ENCODE peak calls at places on chromosomes 12 and 14, in nine cellular contexts. H is coronary artery; S is NB4; F is astrocyte of the spinal cord; Z is psoas muscle; B is CD4-positive, CD25-positive, alpha-beta regulatory T cell; D is kidney; E is left ventricle myocardium inferior; C is CD8-positive, alpha-beta T cell. A is an unnamed sample.

GRCh38 chr14:94173885-94174621 is at the start of gene PPP4R4:
- DNase-seq in D (peak; percentile 94), C (peak; percentile 71), Z (peak; percentile 87), E (peak; percentile 83), F (peak; percentile 70), B (peak; percentile 79), S (peak; percentile 91), H (peak; percentile 77), A (peak; percentile 71)

GRCh38 chr14:76309572-76310551 is 66.1 kb upstream of the ESRRB start:
- DNase-seq in C (no peak), D (peak; percentile 78), Z (peak; percentile 68), E (peak; percentile 51), H (peak; percentile 58), B (no peak), S (no peak), F (no peak), A (no peak)

GRCh38 chr12:5081016-5081415 is 37.3 kb downstream of the KCNA5 start:
- DNase-seq in S (no peak), Z (peak; percentile 60), E (peak; percentile 33), B (no peak), F (no peak), C (no peak), H (no peak), D (no peak), A (no peak)

GRCh38 chr12:28130625-28131598 is 59.3 kb upstream of the CCDC91 start:
- DNase-seq in F (peak; percentile 99), D (no peak), B (no peak), H (peak; percentile 73), Z (no peak), C (no peak), S (peak; percentile 54), E (peak; percentile 17), A (peak; percentile 100)

GRCh38 chr14:103847954-103848719 is 762 bp upstream of the PPP1R13B start:
- DNase-seq in D (peak; percentile 87), E (no peak), C (no peak), B (peak; percentile 37), S (no peak), Z (peak; percentile 65), H (no peak), F (no peak), A (no peak)

GRCh38 chr12:130602251-130602650 is 113.8 kb downstream of the RIMBP2 start:
- DNase-seq in F (no peak), B (no peak), E (no peak), D (no peak), H (no peak), Z (no peak), C (no peak), S (no peak), A (no peak)

GRCh38 chr14:67241416-67242362 is at the start of gene PALS1:
- DNase-seq in B (no peak), E (no peak), F (peak; percentile 85), Z (no peak), S (no peak), D (no peak), H (no peak), C (no peak), A (peak; percentile 84)

GRCh38 chr14:22542360-22542759 is 46.7 kb downstream of the DAD1 start:
- DNase-seq in B (no peak), F (no peak), C (no peak), H (no peak), S (no peak), D (no peak), E (no peak), Z (no peak), A (no peak)

GRCh38 chr12:115135800-115136211 is 451.8 kb upstream of the TBX3 start:
- DNase-seq in D (peak; percentile 91), Z (peak; percentile 57), B (no peak), S (no peak), F (peak; percentile 54), C (no peak), E (peak; percentile 79), H (no peak), A (peak; percentile 64)

GRCh38 chr14:68723808-68724268 is 69.0 kb downstream of the ZFP36L1 start:
- DNase-seq in E (no peak), H (no peak), C (no peak), D (no peak), B (no peak), S (no peak), Z (no peak), F (no peak), A (no peak)

GRCh38 chr14:103626150-103626850 is 2.7 kb upstream of the KLC1 start:
- DNase-seq in E (no peak), F (no peak), C (no peak), B (no peak), S (peak; percentile 22), H (no peak), Z (no peak), D (peak; percentile 37), A (no peak)

GRCh38 chr12:1501695-1502440 is 92.5 kb downstream of the FBXL14 start:
- DNase-seq in B (no peak), E (no peak), S (no peak), C (no peak), Z (no peak), D (peak; percentile 42), H (no peak), F (no peak), A (no peak)

GRCh38 chr12:1502441-1502785 is 92.0 kb downstream of the FBXL14 start:
- DNase-seq in B (no peak), C (no peak), S (no peak), E (no peak), D (no peak), Z (no peak), F (no peak), H (no peak), A (peak; percentile 60)

GRCh38 chr12:1500095-1500801 is 94.1 kb downstream of the FBXL14 start:
- DNase-seq in F (peak; percentile 59), C (no peak), Z (peak; percentile 82), D (no peak), E (peak; percentile 68), S (peak; percentile 46), B (no peak), H (no peak), A (peak; percentile 60)

GRCh38 chr12:1499351-1499750 is 95.0 kb downstream of the FBXL14 start:
- DNase-seq in E (no peak), B (no peak), Z (no peak), C (no peak), S (no peak), D (no peak), F (no peak), H (no peak), A (no peak)

GRCh38 chr12:1501001-1501400 is 93.4 kb downstream of the FBXL14 start:
- DNase-seq in F (no peak), H (no peak), B (no peak), S (no peak), Z (no peak), D (no peak), E (no peak), C (no peak), A (no peak)
- H3K4me3 ChIP-seq in F (no peak overlapping the region), H (no peak overlapping the region), B (no peak overlapping the region), S (no peak overlapping the region), Z (no peak overlapping the region), D (no peak overlapping the region), E (no peak overlapping the region), C (no peak overlapping the region), A (no peak overlapping the region)

DNA sequence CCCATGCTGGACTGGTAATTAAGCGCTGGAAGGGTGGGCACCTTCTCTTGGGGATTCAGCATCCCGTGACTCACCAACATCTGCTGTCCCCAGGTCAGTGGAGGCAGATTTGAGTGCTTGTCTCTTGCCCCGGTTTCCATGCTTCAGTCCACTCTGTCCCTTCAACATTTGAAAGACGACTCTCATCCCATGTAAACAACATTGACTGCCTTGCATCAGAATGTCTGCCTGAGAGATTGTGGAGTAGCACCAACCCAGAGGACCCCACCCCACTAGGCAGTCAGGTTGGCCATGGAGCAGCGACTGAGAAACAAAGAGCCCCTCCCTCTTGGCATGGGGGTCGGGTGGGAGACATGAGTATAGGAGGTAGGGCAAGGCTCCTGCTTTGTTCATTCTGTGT is 4.9 kb upstream of the STAC3 start:
- DNase-seq in D (no peak), S (no peak), E (no peak), H (no peak), C (no peak), B (no peak), Z (no peak), F (no peak), A (no peak)
- H3K4me3 ChIP-seq in D (no peak overlapping the region), S (no peak overlapping the region), E (no peak overlapping the region), H (no peak overlapping the region), C (no peak overlapping the region), B (no peak overlapping the region), Z (no peak overlapping the region), F (no peak overlapping the region), A (no peak overlapping the region)

GRCh38 chr14:61461808-61462275 is 140.5 kb downstream of the PRKCH start:
- DNase-seq in S (peak; percentile 70), F (peak; percentile 85), B (peak; percentile 40), C (no peak), D (no peak), H (peak; percentile 65), Z (no peak), E (no peak), A (peak; percentile 88)
- H3K4me3 ChIP-seq in S (no peak overlapping the region), F (no peak overlapping the region), B (no peak overlapping the region), C (no peak overlapping the region), D (no peak overlapping the region), H (no peak overlapping the region), Z (no peak overlapping the region), E (no peak overlapping the region), A (no peak overlapping the region)

GRCh38 chr12:119178544-119179334 is at the start of gene HSPB8:
- DNase-seq in F (peak; percentile 79), B (no peak), D (peak; percentile 96), C (no peak), E (peak; percentile 94), S (no peak), H (peak; percentile 99), Z (peak; percentile 99), A (peak; percentile 96)

GRCh38 chr12:119177724-119178380 is 879 bp upstream of the HSPB8 start:
- DNase-seq in B (no peak), E (no peak), S (no peak), C (no peak), Z (no peak), F (no peak), D (no peak), H (no peak), A (no peak)

GRCh38 chr12:119177056-119177325 is 1.7 kb upstream of the HSPB8 start:
- DNase-seq in D (no peak), F (no peak), B (no peak), Z (no peak), H (no peak), E (no peak), C (no peak), S (no peak), A (no peak)

GRCh38 chr12:119175115-119175514 is 3.6 kb upstream of the HSPB8 start:
- DNase-seq in F (no peak), H (no peak), C (no peak), Z (no peak), S (no peak), B (no peak), D (no peak), E (no peak), A (no peak)

DNA sequence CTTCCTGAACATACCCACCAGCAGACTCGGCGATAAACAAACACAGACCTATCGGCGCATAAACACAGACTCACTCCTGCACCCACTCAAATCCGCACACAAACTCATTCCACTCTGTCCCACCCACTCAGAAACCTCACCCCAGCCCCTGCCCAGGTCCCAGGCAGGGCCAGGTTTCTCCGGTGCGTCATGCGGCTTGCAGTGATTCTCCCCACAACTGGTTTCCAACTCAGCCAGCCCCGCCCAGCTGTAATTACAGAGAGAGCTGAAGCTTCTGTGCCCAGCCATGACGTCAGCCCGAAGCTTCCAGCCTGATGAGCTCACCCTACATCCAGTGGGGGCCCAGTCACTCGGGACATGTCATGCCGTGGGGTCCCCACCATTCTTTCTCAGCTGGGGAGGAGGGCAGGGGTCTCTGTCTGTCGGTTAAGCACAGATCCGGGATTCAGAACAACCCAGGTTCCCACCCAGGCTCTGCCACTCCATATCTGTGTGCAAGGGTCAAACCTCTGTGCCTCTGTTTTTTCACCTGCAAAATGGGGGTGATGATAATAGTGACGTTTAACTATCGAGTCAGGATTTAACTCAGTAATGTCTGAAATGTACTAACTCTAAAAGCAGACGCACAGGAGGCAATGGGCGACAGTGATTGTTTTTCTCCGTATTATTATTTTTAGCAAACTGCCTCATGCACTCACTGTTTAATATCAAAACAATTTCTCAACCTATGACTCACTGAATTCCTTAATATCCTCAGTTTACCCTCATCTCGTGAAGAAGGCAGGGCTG is 2.3 kb upstream of the HSPB8 start:
- DNase-seq in Z (peak; percentile 98), H (peak; percentile 98), D (peak; percentile 94), B (no peak), S (no peak), C (no peak), F (peak; percentile 90), E (peak; percentile 90), A (peak; percentile 92)
- H3K4me3 ChIP-seq in Z (peak overlapping the region; percentile 58), H (peak overlapping the region; percentile 68), D (peak overlapping the region; percentile 40), B (no peak overlapping the region), S (no peak overlapping the region), C (no peak overlapping the region), F (no peak overlapping the region), E (peak overlapping the region; percentile 63), A (peak overlapping the region; percentile 55)